ENCODE peak calls at places on chromosomes 7 and 10, in five cellular contexts. S is H1, T is GM12878, U is K562, I is HepG2. F is an unnamed sample.

GRCh38 chr10:70337201-70337651 is 45.2 kb downstream of the LRRC20 start:
- DNase-seq in I (no peak), T (no peak), S (no peak), U (no peak), F (no peak)

GRCh38 chr7:94003446-94004023 is 620 bp downstream of the BET1 start:
- DNase-seq in U (no peak), T (no peak), I (peak), S (no peak), F (no peak)

GRCh38 chr10:33365871-33366411 is 31.5 kb upstream of the NRP1 start:
- DNase-seq in T (no peak), I (no peak), U (no peak), S (no peak), F (no peak)

GRCh38 chr10:6363516-6363915 is 160.8 kb downstream of the PFKFB3 start:
- DNase-seq in I (no peak), S (no peak), U (no peak), T (no peak), F (no peak)

GRCh38 chr10:84607523-84607922 is 279.1 kb downstream of the CCSER2 start:
- DNase-seq in T (no peak), U (no peak), S (no peak), I (no peak), F (no peak)

GRCh38 chr10:1159131-1160061 is 103.2 kb downstream of the WDR37 start:
- DNase-seq in T (no peak), S (peak), U (peak), I (no peak), F (no peak)

GRCh38 chr10:17599089-17599488 is 18.1 kb downstream of the HACD1 start:
- DNase-seq in I (no peak), U (peak), S (no peak), T (no peak), F (no peak)

GRCh38 chr7:149854611-149855367 is 16.6 kb downstream of the ZNF862 start:
- DNase-seq in S (peak), I (peak), T (no peak), U (peak), F (peak)

GRCh38 chr10:119526149-119526548 is 16.4 kb downstream of the RGS10 start:
- DNase-seq in T (no peak), S (no peak), U (no peak), I (no peak), F (no peak)

GRCh38 chr10:60212195-60212594 is 177.5 kb downstream of the ANK3 start:
- DNase-seq in T (no peak), I (no peak), U (no peak), S (no peak), F (no peak)

GRCh38 chr10:37760817-37761216 is 96.6 kb downstream of the ZNF248 start:
- DNase-seq in T (no peak), U (no peak), S (no peak), I (no peak), F (no peak)

GRCh38 chr7:92834661-92835139 is 1.7 kb downstream of the CDK6 start:
- DNase-seq in T (no peak), U (peak), S (peak), I (no peak), F (no peak)

DNA sequence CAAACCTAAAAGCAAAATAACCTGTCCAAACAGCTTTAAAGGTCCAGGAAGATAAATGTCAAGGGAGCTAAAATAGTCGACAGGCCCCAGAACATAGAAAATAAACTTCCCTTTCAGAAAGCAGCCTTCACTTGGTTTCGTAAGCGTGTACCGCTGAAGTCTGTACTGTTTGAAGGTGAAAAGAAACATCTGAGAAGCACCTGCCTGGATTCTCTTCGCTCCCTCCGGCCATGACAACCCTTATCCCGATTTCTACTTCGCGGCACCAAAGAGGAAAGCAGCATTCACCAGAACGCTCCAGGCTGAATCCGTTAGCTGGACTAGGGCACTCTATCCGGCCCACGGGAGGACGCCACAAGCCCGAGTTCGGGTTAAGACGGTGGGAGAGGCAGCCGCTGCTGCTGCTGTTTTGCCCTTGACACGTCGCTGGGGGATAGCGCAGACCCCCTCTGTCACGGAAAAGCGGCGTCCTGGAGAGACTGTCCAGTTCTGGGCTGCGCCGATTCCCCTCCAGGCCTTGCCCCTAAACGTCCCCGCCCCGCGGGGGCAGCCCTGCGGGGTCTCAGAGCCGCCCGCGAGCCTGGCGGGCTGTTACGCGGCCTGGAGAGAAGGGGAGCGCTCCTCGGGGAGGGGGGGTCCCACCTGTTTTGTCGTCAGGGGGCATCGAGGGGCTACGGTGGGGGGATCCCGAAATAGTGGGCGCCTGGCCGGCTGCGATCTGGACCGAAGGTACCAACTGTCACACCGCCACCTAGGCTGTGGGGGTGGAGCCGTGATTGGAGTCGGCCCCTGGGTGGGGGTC is 1.1 kb downstream of the SGMS1 start:
- DNase-seq in T (no peak), S (no peak), I (no peak), U (peak), F (peak)
- TF ChIP-seq SP1 in T (no peak), S (no peak), I (no peak), U (peak), F (no peak)

GRCh38 chr7:29488977-29489376 is 74.7 kb upstream of the PRR15 start:
- DNase-seq in S (no peak), T (no peak), U (no peak), I (peak), F (no peak)
- TF ChIP-seq ATF2 in S (no peak), T (no peak), U (no peak), I (no peak), F (no peak)

GRCh38 chr10:78844956-78845355 is 223.8 kb upstream of the ZMIZ1 start:
- DNase-seq in T (no peak), S (no peak), U (no peak), I (no peak), F (no peak)
- TF ChIP-seq CTCF in T (no peak), S (no peak), U (no peak), I (no peak), F (no peak)

DNA sequence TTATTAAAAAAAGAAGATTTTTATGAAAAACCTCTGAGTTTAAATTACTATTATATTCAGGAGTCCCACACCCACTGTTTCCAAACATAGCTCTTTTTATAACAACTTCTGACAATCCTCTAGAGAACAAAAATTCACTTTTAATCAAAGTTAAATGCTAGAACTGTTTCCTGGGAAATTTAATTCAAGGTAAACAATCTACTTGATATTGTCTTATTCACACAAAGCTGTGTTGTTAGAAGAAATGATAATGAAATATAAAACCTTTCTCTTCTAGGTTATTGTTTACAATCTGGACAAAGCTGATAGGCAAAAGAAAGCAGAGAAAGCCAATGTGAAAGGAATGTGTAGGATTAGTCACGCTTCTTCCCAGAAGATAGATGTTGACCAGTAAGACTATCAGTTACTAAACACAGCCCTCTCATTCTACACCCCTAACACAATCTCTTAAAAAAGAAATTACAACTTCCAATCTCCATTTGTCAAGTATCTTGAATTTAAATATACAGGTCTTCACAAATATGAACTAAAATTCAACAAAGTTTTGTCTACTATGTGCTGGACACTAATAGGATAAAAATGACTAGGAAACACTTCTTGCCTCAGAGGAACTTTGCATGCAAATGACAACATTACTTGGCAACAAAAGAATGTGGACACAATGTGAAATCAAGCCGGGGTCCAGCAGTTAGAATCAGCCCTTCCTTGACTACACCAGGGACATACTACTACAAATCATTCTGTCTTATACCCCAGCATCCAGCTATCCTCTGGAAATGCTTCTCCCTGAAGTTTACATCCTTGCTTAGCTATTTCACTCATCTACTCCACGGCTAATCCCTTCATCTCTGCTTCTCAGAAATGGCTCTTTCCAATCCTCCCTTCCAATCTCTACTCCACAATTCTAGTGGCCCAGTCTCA is 123.7 kb downstream of the IMMP2L start:
- DNase-seq in S (no peak), T (no peak), I (no peak), U (peak), F (no peak)
- TF ChIP-seq SP1 in S (no peak), T (no peak), I (no peak), U (no peak), F (no peak)

F was measured in WTC11.